ENCODE peak calls at places on chromosomes 11 and 22, in ten cellular contexts. P, J, V, F, E, K, O, H, M and N are unnamed samples.

GRCh38 chr11:69832561-69833413 is 13.6 kb upstream of the FGF3 start:
- DNase-seq in J (no peak), F (no peak), M (no peak), E (peak; percentile 57), O (no peak), K (peak; percentile 46), V (peak; percentile 27), H (no peak), P (no peak), N (no peak)

GRCh38 chr11:116488836-116489389 is 283.9 kb downstream of the BUD13 start:
- DNase-seq in F (no peak), E (no peak), K (no peak), H (no peak), O (no peak), P (no peak), J (no peak), M (no peak), V (no peak), N (no peak)

GRCh38 chr22:48340191-48340590 is 1487.5 kb downstream of the BRD1 start:
- DNase-seq in O (no peak), M (no peak), E (peak; percentile 45), J (no peak), P (no peak), H (no peak), K (no peak), F (no peak), V (peak; percentile 26), N (no peak)

GRCh38 chr11:33598426-33599069 is 102.1 kb downstream of the C11orf91 start:
- DNase-seq in V (no peak), M (no peak), P (no peak), K (no peak), J (no peak), E (no peak), H (no peak), O (no peak), F (no peak), N (no peak)

GRCh38 chr22:24423519-24424000 is 3.8 kb upstream of the ADORA2A start:
- DNase-seq in M (no peak), V (peak; percentile 78), F (peak; percentile 73), K (peak; percentile 61), J (no peak), P (no peak), E (peak; percentile 72), O (peak; percentile 88), H (peak; percentile 65), N (peak; percentile 52)

GRCh38 chr11:69917529-69917928 is 98.3 kb upstream of the FGF3 start:
- DNase-seq in K (no peak), H (no peak), P (no peak), M (no peak), E (no peak), O (no peak), V (no peak), J (no peak), F (no peak), N (no peak)

GRCh38 chr22:50544078-50544745 is 1.5 kb upstream of the KLHDC7B start:
- DNase-seq in F (peak; percentile 87), O (no peak), V (peak; percentile 89), P (no peak), M (peak; percentile 49), H (no peak), J (peak; percentile 52), K (peak; percentile 77), E (peak; percentile 81), N (peak; percentile 69)

GRCh38 chr11:105838668-105839403 is 183.2 kb downstream of the MSANTD4 start:
- DNase-seq in F (no peak), V (no peak), K (no peak), J (no peak), P (peak; percentile 35), H (peak; percentile 1), M (peak; percentile 80), E (no peak), O (no peak), N (no peak)

DNA sequence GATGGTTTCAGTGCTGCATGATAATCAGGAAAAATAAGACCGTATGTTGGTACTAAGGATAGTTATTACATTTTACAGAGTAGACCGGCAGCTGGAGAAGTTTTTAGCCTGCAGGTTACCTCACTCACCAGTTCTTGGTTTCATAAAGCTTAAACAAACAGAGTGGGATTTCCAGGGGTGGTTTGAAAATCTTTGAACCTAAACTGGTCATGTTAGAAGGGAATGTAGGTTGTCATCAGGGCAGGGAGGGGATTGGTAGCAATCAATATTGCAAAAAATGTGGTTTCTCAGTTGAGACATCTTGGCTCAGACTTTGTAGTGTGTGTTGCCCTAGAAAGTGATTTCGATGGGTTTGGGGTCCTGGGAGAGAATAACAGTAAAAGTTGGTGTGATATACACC is 17.5 kb downstream of the EXT2 start:
- DNase-seq in M (no peak), V (no peak), K (no peak), O (no peak), F (no peak), H (no peak), P (no peak), J (no peak), E (no peak), N (no peak)
- TF ChIP-seq POLR2A in M (no peak), V (no peak), K (no peak), O (no peak), F (no peak), H (no peak), P (no peak), J (no peak), E (no peak), N (no peak)

DNA sequence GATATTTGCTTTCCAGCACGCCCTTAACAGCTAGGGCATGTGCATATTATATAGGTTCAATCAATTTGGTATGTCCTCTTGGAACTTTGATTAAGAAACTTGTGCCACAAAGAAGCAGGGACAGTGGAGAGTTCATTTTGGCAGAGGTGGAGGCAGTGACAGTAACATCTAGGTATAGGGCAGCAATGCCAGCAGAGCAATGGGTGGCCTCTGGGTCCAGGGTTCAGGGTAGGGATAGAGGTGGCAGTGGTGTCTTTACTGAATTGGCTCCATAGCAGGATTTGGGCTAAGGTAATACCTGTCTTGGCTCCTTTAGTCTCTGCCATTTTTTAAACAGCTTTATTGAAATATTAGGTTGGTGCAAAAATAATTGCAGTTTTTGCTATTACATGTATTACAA is 24.4 kb upstream of the POLD3 start:
- DNase-seq in O (no peak), E (no peak), P (no peak), M (no peak), F (no peak), H (no peak), V (no peak), K (no peak), J (no peak), N (no peak)
- TF ChIP-seq POLR2A in O (no peak), E (no peak), P (no peak), M (no peak), F (no peak), H (no peak), V (no peak), K (no peak), J (no peak), N (no peak)

GRCh38 chr11:43614214-43614613 is 66.3 kb upstream of the HSD17B12 start:
- DNase-seq in M (no peak), E (no peak), K (no peak), F (no peak), O (no peak), H (no peak), J (no peak), V (no peak), P (no peak), N (no peak)

DNA sequence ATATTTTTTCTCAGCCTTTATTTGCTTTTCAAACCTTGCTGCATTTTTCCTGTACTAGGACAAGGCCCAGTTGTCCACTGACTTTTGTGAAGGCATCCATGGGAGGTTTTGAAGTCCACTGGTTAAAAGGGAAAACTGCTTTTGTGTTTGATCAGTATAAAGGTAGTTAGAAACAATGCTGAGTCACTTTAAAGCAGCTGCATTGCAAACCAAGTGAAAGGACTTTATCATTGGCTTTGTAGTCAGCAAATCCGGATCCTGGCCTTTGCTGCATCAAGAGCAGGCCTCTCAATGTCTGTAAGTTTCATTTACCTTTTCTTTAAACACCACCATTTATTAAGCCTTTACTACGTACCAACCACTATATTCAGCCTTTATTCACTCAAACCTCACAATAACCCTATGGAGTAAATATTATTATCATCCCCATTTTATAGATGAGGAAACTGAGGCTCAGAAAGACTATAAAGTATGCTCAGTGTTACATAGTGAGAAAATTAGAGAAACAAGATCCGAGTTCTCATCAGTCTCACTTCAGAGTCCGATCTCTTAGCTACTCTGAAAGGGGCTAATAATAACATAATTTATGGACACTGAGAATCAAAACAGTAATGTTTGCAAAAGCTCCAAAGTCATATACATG is 60.6 kb upstream of the HSD17B12 start:
- DNase-seq in V (no peak), K (no peak), O (no peak), P (no peak), J (no peak), M (no peak), H (no peak), F (no peak), E (no peak), N (no peak)
- TF ChIP-seq POLR2A in V (no peak), K (no peak), O (no peak), P (no peak), J (no peak), M (no peak), H (no peak), F (no peak), E (no peak), N (no peak)

GRCh38 chr11:103110406-103110805 is 1.2 kb downstream of the DYNC2H1 start:
- DNase-seq in V (no peak), M (peak; percentile 56), H (no peak), O (no peak), E (no peak), K (no peak), P (no peak), J (no peak), F (no peak), N (peak; percentile 27)

GRCh38 chr11:103111400-103111799 is 2.2 kb downstream of the DYNC2H1 start:
- DNase-seq in M (no peak), J (no peak), K (no peak), P (no peak), O (no peak), H (no peak), V (no peak), E (no peak), F (no peak), N (no peak)

GRCh38 chr11:103109818-103110388 is 677 bp downstream of the DYNC2H1 start:
- DNase-seq in K (peak; percentile 1), V (peak; percentile 44), H (no peak), P (no peak), M (no peak), E (no peak), O (no peak), J (no peak), F (no peak), N (peak; percentile 37)

GRCh38 chr11:103112364-103112763 is 3.1 kb downstream of the DYNC2H1 start:
- DNase-seq in E (no peak), V (no peak), M (no peak), F (no peak), P (no peak), H (no peak), K (no peak), O (no peak), J (no peak), N (no peak)

DNA sequence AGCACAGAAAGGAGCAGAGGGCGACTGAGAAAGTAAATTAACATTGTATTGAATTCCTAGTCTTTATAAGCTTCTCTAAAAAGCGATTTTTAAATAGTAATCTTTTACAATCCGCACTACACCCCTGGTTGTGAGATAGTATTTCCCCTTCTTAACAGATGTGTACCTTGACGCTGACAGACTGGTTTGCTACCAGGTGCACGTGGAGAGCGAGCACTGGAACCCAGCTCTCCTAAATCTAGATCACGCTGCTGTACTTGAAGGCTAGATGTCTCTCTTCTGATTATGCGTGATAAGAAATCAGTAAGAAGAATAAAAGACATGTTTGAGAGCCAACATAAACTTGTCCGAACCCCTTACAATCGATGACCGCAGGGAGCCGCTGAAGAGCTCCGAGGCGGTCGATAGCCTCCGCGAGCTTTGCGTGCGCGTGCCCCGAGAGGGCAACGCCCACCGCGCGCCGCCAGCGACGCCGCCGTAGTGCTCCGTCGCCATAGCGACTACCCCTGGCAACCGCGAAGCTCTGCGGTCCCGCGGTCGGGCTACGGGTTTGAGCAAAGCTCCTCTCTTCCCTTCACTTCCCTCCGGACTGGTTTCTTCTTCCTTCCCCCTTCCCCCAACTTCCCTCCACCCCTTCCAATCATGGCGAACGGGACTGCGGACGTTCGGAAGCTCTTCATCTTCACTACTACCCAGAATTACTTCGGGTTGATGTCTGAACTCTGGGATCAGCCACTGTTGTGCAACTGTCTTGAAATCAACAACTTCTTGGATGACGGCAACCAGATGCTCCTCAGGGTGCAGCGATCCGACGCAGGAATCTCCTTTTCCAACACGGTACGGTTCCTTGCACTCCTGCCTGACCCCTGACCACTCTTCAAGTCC is at the start of gene DYNC2H1:
- DNase-seq in J (peak; percentile 64), P (peak; percentile 52), M (peak; percentile 91), H (peak; percentile 61), F (peak; percentile 87), O (peak; percentile 87), E (peak; percentile 91), K (peak; percentile 91), V (peak; percentile 89), N (peak; percentile 95)
- TF ChIP-seq POLR2A in J (no peak), P (no peak), M (no peak), H (no peak), F (no peak), O (no peak), E (no peak), K (peak; percentile 18), V (no peak), N (peak; percentile 29)